ENCODE peak calls at places on chromosomes 5 and 9, in seven cellular contexts. U is AG10803; S is body of pancreas; C is cardiac fibroblast; B is effector memory CD8-positive, alpha-beta T cell; V is fibroblast of the conjunctiva; D is NCI-H2171 treated with DMSO at 0.1 percent for 48 hours. O is an unnamed sample.

GRCh38 chr9:83422512-83422911 is 115.7 kb downstream of the FRMD3 start:
- DNase-seq in U (peak; percentile 76), S (no peak), C (peak; percentile 80), B (no peak), V (no peak), D (peak; percentile 30), O (no peak)

GRCh38 chr5:167229751-167230150 is 1061.7 kb upstream of the WWC1 start:
- DNase-seq in U (no peak), S (no peak), C (no peak), B (no peak), V (no peak), D (no peak), O (no peak)

GRCh38 chr5:53303105-53303504 is 177.3 kb upstream of the FST start:
- DNase-seq in U (peak; percentile 83), S (no peak), C (peak; percentile 81), B (no peak), V (peak; percentile 1), D (no peak), O (no peak)

GRCh38 chr5:111902436-111902835 is 145.4 kb upstream of the NREP start:
- DNase-seq in U (no peak), S (no peak), C (no peak), B (no peak), V (no peak), D (no peak), O (no peak)

GRCh38 chr5:83718195-83718825 is 2.3 kb downstream of the HAPLN1 start:
- DNase-seq in U (peak; percentile 71), S (peak; percentile 67), C (peak; percentile 80), B (no peak), V (peak; percentile 62), D (peak; percentile 31), O (peak; percentile 86)

GRCh38 chr5:1298723-1299510 is 4.0 kb upstream of the TERT start:
- DNase-seq in U (no peak), S (no peak), C (no peak), B (no peak), V (no peak), D (no peak), O (no peak)

GRCh38 chr5:150628936-150629485 is 11.4 kb upstream of the SYNPO start:
- DNase-seq in U (no peak), S (no peak), C (no peak), B (no peak), V (no peak), D (no peak), O (no peak)

GRCh38 chr5:96117863-96118651 is 156.4 kb upstream of the ELL2 start:
- DNase-seq in U (peak; percentile 74), S (no peak), C (peak; percentile 75), B (no peak), V (no peak), D (no peak), O (no peak)

GRCh38 chr9:116450378-116451139 is 236.5 kb upstream of the TRIM32 start:
- DNase-seq in U (peak; percentile 55), S (peak; percentile 33), C (peak; percentile 79), B (no peak), V (peak; percentile 71), D (no peak), O (peak; percentile 80)

GRCh38 chr9:16642421-16643109 is 227.9 kb downstream of the BNC2 start:
- DNase-seq in U (peak; percentile 52), S (no peak), C (peak; percentile 31), B (no peak), V (no peak), D (no peak), O (no peak)

GRCh38 chr5:35092703-35093102 is 45.0 kb upstream of the AGXT2 start:
- DNase-seq in U (no peak), S (no peak), C (no peak), B (no peak), V (no peak), D (no peak), O (no peak)

GRCh38 chr9:87787735-87788134 is 61.8 kb downstream of the CTSL start:
- DNase-seq in U (no peak), S (no peak), C (peak; percentile 20), B (no peak), V (no peak), D (no peak), O (no peak)

GRCh38 chr5:172091956-172092732 is 85.7 kb upstream of the FBXW11 start:
- DNase-seq in U (no peak), S (no peak), C (no peak), B (no peak), V (no peak), D (no peak), O (no peak)

GRCh38 chr9:38249587-38250210 is 142.8 kb upstream of the ALDH1B1 start:
- DNase-seq in U (no peak), S (no peak), C (no peak), B (no peak), V (no peak), D (no peak), O (no peak)

GRCh38 chr9:118975736-118976135 is 393.5 kb downstream of the BRINP1 start:
- DNase-seq in U (peak; percentile 45), S (no peak), C (no peak), B (no peak), V (no peak), D (peak; percentile 9), O (no peak)

GRCh38 chr5:60092671-60093422 is 199.3 kb upstream of the PDE4D start:
- DNase-seq in U (peak; percentile 19), S (no peak), C (peak; percentile 28), B (no peak), V (peak; percentile 53), D (no peak), O (no peak)

GRCh38 chr9:23825143-23825531 is 903 bp downstream of the ELAVL2 start:
- DNase-seq in U (no peak), S (no peak), C (no peak), B (no peak), V (no peak), D (peak; percentile 24), O (no peak)

GRCh38 chr9:10479172-10479571 is 133.6 kb downstream of the PTPRD start:
- DNase-seq in U (no peak), S (no peak), C (no peak), B (no peak), V (no peak), D (no peak), O (no peak)

GRCh38 chr9:68755051-68755450 is 50.0 kb downstream of the PIP5K1B start:
- DNase-seq in U (no peak), S (no peak), C (no peak), B (no peak), V (no peak), D (no peak), O (no peak)

GRCh38 chr5:140145818-140146522 is 20.2 kb downstream of the IGIP start:
- DNase-seq in U (peak; percentile 73), S (peak; percentile 77), C (peak; percentile 68), B (peak; percentile 38), V (peak; percentile 8), D (no peak), O (peak; percentile 49)

GRCh38 chr5:111425205-111425604 is 87.1 kb downstream of the STARD4 start:
- DNase-seq in U (no peak), S (no peak), C (no peak), B (no peak), V (no peak), D (peak; percentile 0), O (no peak)

GRCh38 chr5:129820-130219 is 37.9 kb downstream of the PLEKHG4B start:
- DNase-seq in U (peak; percentile 96), S (no peak), C (peak; percentile 72), B (no peak), V (no peak), D (no peak), O (no peak)

GRCh38 chr5:67047180-67047579 is 149.4 kb downstream of the CD180 start:
- DNase-seq in U (no peak), S (no peak), C (no peak), B (no peak), V (no peak), D (no peak), O (peak; percentile 11)

GRCh38 chr9:123541441-123541840 is 185.4 kb downstream of the CRB2 start:
- DNase-seq in U (peak; percentile 24), S (no peak), C (no peak), B (no peak), V (no peak), D (no peak), O (no peak)

GRCh38 chr5:10556331-10556807 is 7.5 kb upstream of the ANKRD33B start:
- DNase-seq in U (peak; percentile 64), S (no peak), C (peak; percentile 75), B (no peak), V (no peak), D (no peak), O (no peak)

GRCh38 chr5:151351675-151352074 is 4.3 kb upstream of the SLC36A2 start:
- DNase-seq in U (no peak), S (no peak), C (no peak), B (no peak), V (no peak), D (no peak), O (no peak)

GRCh38 chr9:33065157-33066076 is 11.1 kb downstream of the SMU1 start:
- DNase-seq in U (no peak), S (no peak), C (no peak), B (no peak), V (no peak), D (no peak), O (no peak)

O was measured in Kasumi-1.